ENCODE peak calls at places on chromosome 22, in ten cellular contexts. B is IMR-90; M is iPS DF 6.9; I is HL-60; Y is PC-9; S is HCT116; T is neural progenitor cell; D is neuronal stem cell; K is CD8-positive, alpha-beta T cell; G is endothelial cell of umbilical vein. W is an unnamed sample. For H3K27me3, the result is how much of the 10 kb centered on the place peaks cover.

GRCh38 chr22:32855023-32855756 is 53.7 kb downstream of the TIMP3 start:
- DNase-seq in Y (no peak), G (no peak), B (no peak), K (no peak), I (no peak), T (no peak), M (no peak), D (no peak), S (no peak), W (no peak)

GRCh38 chr22:38481162-38481870 is 13.4 kb downstream of the KDELR3 start:
- DNase-seq in I (no peak), S (no peak), B (no peak), Y (no peak), G (no peak), D (no peak), T (no peak), M (no peak), K (no peak), W (no peak)

GRCh38 chr22:27698830-27699229 is 102.7 kb downstream of the MN1 start:
- DNase-seq in Y (no peak), K (no peak), B (no peak), I (no peak), T (no peak), D (no peak), G (no peak), M (no peak), S (no peak), W (no peak)

GRCh38 chr22:20127318-20127868 is 4.2 kb upstream of the ZDHHC8 start:
- DNase-seq in B (no peak), K (no peak), Y (no peak), D (no peak), S (no peak), I (no peak), T (no peak), M (no peak), G (no peak), W (no peak)

GRCh38 chr22:29112680-29113079 is 39.8 kb downstream of the KREMEN1 start:
- DNase-seq in Y (no peak), D (no peak), S (no peak), K (no peak), B (peak), I (no peak), M (no peak), T (no peak), G (no peak), W (no peak)

GRCh38 chr22:23533771-23534191 is 46.3 kb downstream of the IGLL1 start:
- DNase-seq in Y (no peak), B (no peak), I (no peak), M (no peak), S (no peak), G (no peak), T (no peak), D (no peak), K (no peak), W (peak)

GRCh38 chr22:39546889-39547586 is 14.5 kb upstream of the RPS19BP1 start:
- DNase-seq in I (no peak), M (no peak), S (no peak), D (no peak), K (no peak), Y (no peak), B (peak), G (no peak), T (no peak), W (no peak)

GRCh38 chr22:43993072-43993760 is 30.9 kb upstream of the PARVB start:
- DNase-seq in D (peak), K (peak), Y (peak), S (peak), M (peak), I (peak), T (peak), B (peak), G (peak), W (peak)

GRCh38 chr22:27377501-27377900 is 424.1 kb downstream of the MN1 start:
- DNase-seq in T (no peak), I (no peak), Y (peak), M (no peak), G (no peak), K (no peak), D (no peak), S (no peak), B (no peak), W (no peak)

GRCh38 chr22:40121463-40121862 is 56.3 kb upstream of the TNRC6B start:
- DNase-seq in S (no peak), B (no peak), G (no peak), I (no peak), D (no peak), T (no peak), K (no peak), M (no peak), Y (no peak), W (no peak)

GRCh38 chr22:36816338-36816634 is 549 bp downstream of the PVALB start:
- DNase-seq in D (no peak), K (no peak), G (no peak), S (no peak), B (no peak), I (no peak), T (peak), Y (no peak), M (no peak), W (no peak)
- H3K27me3 ChIP-seq in D (under half), K (under half), G (under half), S (under half), B (half or more), I (half or more), T (half or more), Y (half or more), M (under half), W (half or more)

GRCh38 chr22:41260871-41261270 is 20.1 kb upstream of the CHADL start:
- DNase-seq in S (no peak), G (no peak), T (no peak), D (no peak), M (no peak), Y (no peak), I (no peak), K (no peak), B (no peak), W (no peak)
- H3K27ac ChIP-seq in S (no peak), G (no peak), T (no peak), D (no peak), M (no peak), Y (no peak), I (no peak), K (no peak), B (no peak), W (no peak)

GRCh38 chr22:45870011-45870410 is 107.0 kb downstream of the WNT7B start:
- DNase-seq in K (no peak), G (no peak), I (no peak), S (no peak), Y (no peak), B (no peak), D (no peak), M (no peak), T (no peak), W (no peak)
- H3K27me3 ChIP-seq in K (under half), G (half or more), I (under half), S (under half), Y (under half), B (half or more), D (under half), M (under half), T (half or more), W (under half)

GRCh38 chr22:50261615-50262459 is at the start of gene MAPK12:
- DNase-seq in I (no peak), B (no peak), Y (no peak), S (no peak), K (no peak), D (peak), M (no peak), T (peak), G (peak), W (no peak)
- H3K27ac ChIP-seq in I (peak), B (peak), Y (peak), S (peak), K (no peak), D (peak), M (no peak), T (no peak), G (peak), W (no peak)

GRCh38 chr22:49677495-49677889 is 150.2 kb downstream of the BRD1 start:
- DNase-seq in T (no peak), M (no peak), Y (no peak), G (no peak), I (no peak), B (no peak), S (no peak), D (no peak), K (no peak), W (no peak)
- H3K27me3 ChIP-seq in T (under half), M (under half), Y (half or more), G (under half), I (under half), B (under half), S (half or more), D (half or more), K (under half), W (under half)

GRCh38 chr22:47075568-47075967 is 313.1 kb downstream of the TBC1D22A start:
- DNase-seq in S (no peak), B (no peak), D (no peak), Y (no peak), K (no peak), T (no peak), G (no peak), M (no peak), I (no peak), W (no peak)
- H3K27ac ChIP-seq in S (no peak), B (no peak), D (no peak), Y (no peak), K (no peak), T (no peak), G (no peak), M (no peak), I (no peak), W (no peak)

GRCh38 chr22:49148895-49149418 is 678.7 kb downstream of the BRD1 start:
- DNase-seq in K (no peak), D (no peak), M (no peak), I (no peak), G (no peak), T (no peak), B (no peak), S (no peak), Y (no peak), W (no peak)
- H3K27me3 ChIP-seq in K (under half), D (under half), M (under half), I (under half), G (under half), T (under half), B (under half), S (under half), Y (half or more), W (under half)

GRCh38 chr22:30809086-30809485 is 114.4 kb downstream of the OSBP2 start:
- DNase-seq in M (no peak), I (no peak), K (no peak), S (no peak), Y (no peak), D (no peak), B (peak), G (no peak), T (no peak), W (no peak)

GRCh38 chr22:30810105-30810504 is 115.4 kb downstream of the OSBP2 start:
- DNase-seq in B (no peak), S (no peak), D (no peak), G (no peak), T (no peak), M (no peak), I (no peak), Y (no peak), K (no peak), W (no peak)

GRCh38 chr22:30803679-30804078 is 109.0 kb downstream of the OSBP2 start:
- DNase-seq in K (no peak), G (no peak), M (no peak), I (no peak), B (no peak), T (no peak), Y (no peak), D (no peak), S (no peak), W (no peak)

GRCh38 chr22:30804626-30805025 is 110.0 kb downstream of the OSBP2 start:
- DNase-seq in B (no peak), G (no peak), T (no peak), D (no peak), S (no peak), M (no peak), Y (no peak), K (no peak), I (no peak), W (no peak)

GRCh38 chr22:30806391-30806861 is 111.8 kb downstream of the OSBP2 start:
- DNase-seq in M (no peak), I (no peak), S (peak), D (no peak), B (peak), K (no peak), Y (peak), T (peak), G (peak), W (no peak)
- H3K27ac ChIP-seq in M (no peak), I (no peak), S (peak), D (no peak), B (no peak), K (no peak), Y (peak), T (no peak), G (no peak), W (no peak)

GRCh38 chr22:47124946-47125345 is 362.5 kb downstream of the TBC1D22A start:
- DNase-seq in D (no peak), I (no peak), T (no peak), B (no peak), S (no peak), K (no peak), Y (no peak), G (no peak), M (no peak), W (no peak)
- H3K27me3 ChIP-seq in D (under half), I (under half), T (under half), B (under half), S (under half), K (under half), Y (under half), G (under half), M (under half), W (under half)

W was measured in CD4-positive, alpha-beta T cell.